ENCODE peak calls at places on chromosomes 12 and 14, in six cellular contexts. M is gastrocnemius medialis, U is H54, G is A549, V is tibial nerve, Z is ovary. E is an unnamed sample.

GRCh38 chr14:23071975-23072539 is 14.7 kb upstream of the CDH24 start:
- DNase-seq in V (no peak), U (no peak), M (no peak), Z (no peak), G (no peak), E (no peak)

GRCh38 chr12:98002887-98003493 is 512.4 kb upstream of the TMPO start:
- DNase-seq in V (peak), M (no peak), G (peak), Z (no peak), U (peak), E (peak)

GRCh38 chr12:64450711-64451486 is 1.0 kb upstream of the TBK1 start:
- DNase-seq in G (no peak), U (no peak), Z (no peak), M (no peak), V (no peak), E (no peak)

GRCh38 chr14:85402546-85403162 is 127.3 kb upstream of the FLRT2 start:
- DNase-seq in V (no peak), U (no peak), G (no peak), Z (no peak), M (no peak), E (no peak)

GRCh38 chr12:94551810-94552209 is 92.1 kb upstream of the CEP83 start:
- DNase-seq in Z (no peak), G (no peak), V (no peak), U (no peak), M (no peak), E (no peak)

GRCh38 chr12:24860546-24860945 is 88.4 kb downstream of the BCAT1 start:
- DNase-seq in M (no peak), V (no peak), Z (no peak), G (no peak), U (no peak), E (no peak)

GRCh38 chr12:111867531-111867930 is 25.5 kb downstream of the MAPKAPK5 start:
- DNase-seq in M (no peak), Z (no peak), G (no peak), V (no peak), U (no peak), E (no peak)

GRCh38 chr14:76331328-76332011 is 44.5 kb upstream of the ESRRB start:
- DNase-seq in M (no peak), Z (no peak), U (no peak), G (no peak), V (no peak), E (no peak)

GRCh38 chr12:22321620-22322019 is 12.9 kb downstream of the ST8SIA1 start:
- DNase-seq in M (no peak), U (no peak), Z (no peak), V (no peak), G (no peak), E (no peak)

GRCh38 chr14:71346685-71347084 is 439.4 kb downstream of the PCNX1 start:
- DNase-seq in V (no peak), M (no peak), U (no peak), G (no peak), Z (no peak), E (no peak)

GRCh38 chr14:71344506-71344905 is 437.2 kb downstream of the PCNX1 start:
- DNase-seq in U (no peak), Z (no peak), M (no peak), G (no peak), V (no peak), E (no peak)

GRCh38 chr14:71348394-71348793 is 441.1 kb downstream of the PCNX1 start:
- DNase-seq in V (no peak), G (no peak), U (no peak), M (no peak), Z (no peak), E (no peak)

GRCh38 chr14:71354142-71354541 is 446.9 kb downstream of the PCNX1 start:
- DNase-seq in V (no peak), U (no peak), Z (no peak), M (no peak), G (no peak), E (no peak)

GRCh38 chr14:71348817-71349216 is 441.6 kb downstream of the PCNX1 start:
- DNase-seq in M (no peak), V (no peak), G (no peak), Z (no peak), U (no peak), E (no peak)
- TF ChIP-seq POLR2A in M (no peak), V (no peak), G (no peak), Z (no peak), U (no peak), E (no peak)

GRCh38 chr12:69647178-69647577 is 36.5 kb upstream of the LRRC10 start:
- DNase-seq in M (no peak), G (no peak), Z (no peak), V (no peak), U (no peak), E (no peak)
- TF ChIP-seq POLR2A in M (no peak), G (no peak), Z (no peak), V (no peak), U (no peak), E (no peak)

GRCh38 chr12:3076730-3077571 is at the start of gene TSPAN9:
- DNase-seq in G (peak), U (peak), M (peak), Z (peak), V (peak), E (peak)
- TF ChIP-seq POLR2A in G (peak), U (peak), M (peak), Z (peak), V (peak), E (no peak)

GRCh38 chr12:8609061-8609570 is 3.5 kb downstream of the AICDA start:
- DNase-seq in V (peak), M (no peak), U (peak), G (peak), Z (no peak), E (no peak)
- TF ChIP-seq POLR2A in V (no peak), M (no peak), U (no peak), G (no peak), Z (no peak), E (no peak)

GRCh38 chr12:124363376-124363965 is 68.6 kb downstream of the RFLNA start:
- DNase-seq in U (no peak), V (no peak), Z (no peak), M (no peak), G (no peak), E (no peak)

GRCh38 chr12:124358572-124358971 is 63.7 kb downstream of the RFLNA start:
- DNase-seq in G (no peak), Z (no peak), U (no peak), M (no peak), V (no peak), E (no peak)

GRCh38 chr12:124361996-124362395 is 67.1 kb downstream of the RFLNA start:
- DNase-seq in Z (no peak), V (no peak), G (no peak), U (no peak), M (no peak), E (no peak)

GRCh38 chr12:124359671-124360581 is 65.0 kb downstream of the RFLNA start:
- DNase-seq in V (peak), G (no peak), M (peak), U (no peak), Z (peak), E (peak)

GRCh38 chr12:124361074-124361965 is 66.4 kb downstream of the RFLNA start:
- DNase-seq in G (no peak), Z (no peak), V (no peak), M (peak), U (no peak), E (no peak)
- TF ChIP-seq POLR2A in G (no peak), Z (no peak), V (no peak), M (no peak), U (no peak), E (no peak)

E was measured in lower leg skin.